ENCODE peak calls at places on chromosomes 3 and 15, in ten cellular contexts. One of them, this sample, is unnamed.

GRCh38 chr15:74792227-74793016 is 10.5 kb downstream of the CSK start:
- DNase-seq in hippocampal formation: no peak
- DNase-seq in stimulated activated CD4-positive, alpha-beta T cell treated with anti-CD3 and anti-CD28 coated beads, Interleukin-4, amount 100 ng/mL, for 4 hours: no peak
- DNase-seq in RCC 7860: no peak
- DNase-seq in substantia nigra: no peak
- DNase-seq in lung: no peak
- DNase-seq in KBM-7: no peak
- DNase-seq in GOT3: no peak
- DNase-seq in NCI-H345: no peak
- DNase-seq in glutamatergic neuron: no peak
- DNase-seq in this sample: no peak

GRCh38 chr3:99776516-99777209 is 41.0 kb upstream of the CMSS1 start:
- DNase-seq in lung: no peak
- DNase-seq in hippocampal formation: no peak
- DNase-seq in glutamatergic neuron: no peak
- DNase-seq in NCI-H345: no peak
- DNase-seq in RCC 7860: peak
- DNase-seq in substantia nigra: no peak
- DNase-seq in GOT3: no peak
- DNase-seq in KBM-7: no peak
- DNase-seq in stimulated activated CD4-positive, alpha-beta T cell treated with anti-CD3 and anti-CD28 coated beads, Interleukin-4, amount 100 ng/mL, for 4 hours: no peak
- DNase-seq in this sample: peak

GRCh38 chr3:156751461-156752025 is 74.6 kb upstream of the LEKR1 start:
- DNase-seq in stimulated activated CD4-positive, alpha-beta T cell treated with anti-CD3 and anti-CD28 coated beads, Interleukin-4, amount 100 ng/mL, for 4 hours: no peak
- DNase-seq in GOT3: peak
- DNase-seq in glutamatergic neuron: peak
- DNase-seq in KBM-7: peak
- DNase-seq in substantia nigra: no peak
- DNase-seq in hippocampal formation: no peak
- DNase-seq in RCC 7860: no peak
- DNase-seq in lung: no peak
- DNase-seq in NCI-H345: no peak
- DNase-seq in this sample: peak

GRCh38 chr15:28918141-28918983 is 32.6 kb downstream of the APBA2 start:
- DNase-seq in substantia nigra: no peak
- DNase-seq in stimulated activated CD4-positive, alpha-beta T cell treated with anti-CD3 and anti-CD28 coated beads, Interleukin-4, amount 100 ng/mL, for 4 hours: no peak
- DNase-seq in glutamatergic neuron: peak
- DNase-seq in lung: no peak
- DNase-seq in GOT3: no peak
- DNase-seq in NCI-H345: peak
- DNase-seq in KBM-7: no peak
- DNase-seq in RCC 7860: no peak
- DNase-seq in hippocampal formation: no peak
- DNase-seq in this sample: no peak

GRCh38 chr3:32175607-32176197 is 62.8 kb upstream of the CMTM8 start:
- DNase-seq in RCC 7860: peak
- DNase-seq in KBM-7: peak
- DNase-seq in stimulated activated CD4-positive, alpha-beta T cell treated with anti-CD3 and anti-CD28 coated beads, Interleukin-4, amount 100 ng/mL, for 4 hours: peak
- DNase-seq in glutamatergic neuron: peak
- DNase-seq in NCI-H345: peak
- DNase-seq in lung: no peak
- DNase-seq in hippocampal formation: peak
- DNase-seq in substantia nigra: no peak
- DNase-seq in GOT3: no peak
- DNase-seq in this sample: peak

GRCh38 chr15:51970132-51970817 is 1.3 kb downstream of the LEO1 start:
- DNase-seq in stimulated activated CD4-positive, alpha-beta T cell treated with anti-CD3 and anti-CD28 coated beads, Interleukin-4, amount 100 ng/mL, for 4 hours: no peak
- DNase-seq in hippocampal formation: no peak
- DNase-seq in glutamatergic neuron: no peak
- DNase-seq in lung: no peak
- DNase-seq in KBM-7: no peak
- DNase-seq in GOT3: no peak
- DNase-seq in substantia nigra: no peak
- DNase-seq in NCI-H345: no peak
- DNase-seq in RCC 7860: no peak
- DNase-seq in this sample: no peak

GRCh38 chr3:195207731-195208130 is 63.2 kb downstream of the XXYLT1 start:
- DNase-seq in hippocampal formation: no peak
- DNase-seq in lung: no peak
- DNase-seq in substantia nigra: no peak
- DNase-seq in glutamatergic neuron: no peak
- DNase-seq in stimulated activated CD4-positive, alpha-beta T cell treated with anti-CD3 and anti-CD28 coated beads, Interleukin-4, amount 100 ng/mL, for 4 hours: no peak
- DNase-seq in RCC 7860: no peak
- DNase-seq in KBM-7: no peak
- DNase-seq in GOT3: no peak
- DNase-seq in NCI-H345: no peak
- DNase-seq in this sample: no peak

GRCh38 chr3:71602256-71602655 is 18.7 kb upstream of the FOXP1 start:
- DNase-seq in GOT3: no peak
- DNase-seq in stimulated activated CD4-positive, alpha-beta T cell treated with anti-CD3 and anti-CD28 coated beads, Interleukin-4, amount 100 ng/mL, for 4 hours: no peak
- DNase-seq in RCC 7860: peak
- DNase-seq in lung: no peak
- DNase-seq in NCI-H345: no peak
- DNase-seq in substantia nigra: no peak
- DNase-seq in KBM-7: no peak
- DNase-seq in glutamatergic neuron: no peak
- DNase-seq in hippocampal formation: no peak
- DNase-seq in this sample: no peak

GRCh38 chr3:123119802-123120201 is 53.0 kb downstream of the PDIA5 start:
- DNase-seq in GOT3: no peak
- DNase-seq in lung: no peak
- DNase-seq in glutamatergic neuron: peak
- DNase-seq in substantia nigra: no peak
- DNase-seq in KBM-7: no peak
- DNase-seq in hippocampal formation: no peak
- DNase-seq in stimulated activated CD4-positive, alpha-beta T cell treated with anti-CD3 and anti-CD28 coated beads, Interleukin-4, amount 100 ng/mL, for 4 hours: no peak
- DNase-seq in RCC 7860: no peak
- DNase-seq in NCI-H345: no peak
- DNase-seq in this sample: no peak

GRCh38 chr15:45637552-45638033 is 2.8 kb downstream of the SQOR start:
- DNase-seq in GOT3: no peak
- DNase-seq in KBM-7: peak
- DNase-seq in stimulated activated CD4-positive, alpha-beta T cell treated with anti-CD3 and anti-CD28 coated beads, Interleukin-4, amount 100 ng/mL, for 4 hours: peak
- DNase-seq in hippocampal formation: peak
- DNase-seq in NCI-H345: no peak
- DNase-seq in glutamatergic neuron: no peak
- DNase-seq in substantia nigra: no peak
- DNase-seq in RCC 7860: peak
- DNase-seq in lung: peak
- DNase-seq in this sample: peak

GRCh38 chr3:2568073-2568671 is 469.5 kb downstream of the CNTN4 start:
- DNase-seq in GOT3: no peak
- DNase-seq in RCC 7860: no peak
- DNase-seq in stimulated activated CD4-positive, alpha-beta T cell treated with anti-CD3 and anti-CD28 coated beads, Interleukin-4, amount 100 ng/mL, for 4 hours: no peak
- DNase-seq in substantia nigra: no peak
- DNase-seq in KBM-7: no peak
- DNase-seq in lung: no peak
- DNase-seq in glutamatergic neuron: no peak
- DNase-seq in hippocampal formation: no peak
- DNase-seq in NCI-H345: no peak
- DNase-seq in this sample: no peak

GRCh38 chr15:79170256-79170664 is 79.7 kb upstream of the RASGRF1 start:
- DNase-seq in KBM-7: no peak
- DNase-seq in GOT3: no peak
- DNase-seq in hippocampal formation: no peak
- DNase-seq in RCC 7860: peak
- DNase-seq in glutamatergic neuron: no peak
- DNase-seq in stimulated activated CD4-positive, alpha-beta T cell treated with anti-CD3 and anti-CD28 coated beads, Interleukin-4, amount 100 ng/mL, for 4 hours: no peak
- DNase-seq in NCI-H345: no peak
- DNase-seq in lung: no peak
- DNase-seq in substantia nigra: no peak
- DNase-seq in this sample: no peak

GRCh38 chr15:79769933-79770332 is 126.9 kb downstream of the MTHFS start:
- DNase-seq in glutamatergic neuron: no peak
- DNase-seq in hippocampal formation: no peak
- DNase-seq in NCI-H345: no peak
- DNase-seq in RCC 7860: no peak
- DNase-seq in substantia nigra: no peak
- DNase-seq in KBM-7: no peak
- DNase-seq in stimulated activated CD4-positive, alpha-beta T cell treated with anti-CD3 and anti-CD28 coated beads, Interleukin-4, amount 100 ng/mL, for 4 hours: no peak
- DNase-seq in lung: no peak
- DNase-seq in GOT3: no peak
- DNase-seq in this sample: no peak

GRCh38 chr15:73910904-73911303 is 15.4 kb upstream of the LOXL1 start:
- DNase-seq in RCC 7860: no peak
- DNase-seq in glutamatergic neuron: no peak
- DNase-seq in lung: no peak
- DNase-seq in hippocampal formation: no peak
- DNase-seq in substantia nigra: no peak
- DNase-seq in GOT3: no peak
- DNase-seq in NCI-H345: no peak
- DNase-seq in KBM-7: no peak
- DNase-seq in stimulated activated CD4-positive, alpha-beta T cell treated with anti-CD3 and anti-CD28 coated beads, Interleukin-4, amount 100 ng/mL, for 4 hours: no peak
- DNase-seq in this sample: no peak

GRCh38 chr3:116263842-116264545 is 181.3 kb downstream of the LSAMP start:
- DNase-seq in lung: no peak
- DNase-seq in RCC 7860: no peak
- DNase-seq in substantia nigra: no peak
- DNase-seq in GOT3: no peak
- DNase-seq in stimulated activated CD4-positive, alpha-beta T cell treated with anti-CD3 and anti-CD28 coated beads, Interleukin-4, amount 100 ng/mL, for 4 hours: no peak
- DNase-seq in KBM-7: no peak
- DNase-seq in hippocampal formation: no peak
- DNase-seq in NCI-H345: no peak
- DNase-seq in glutamatergic neuron: no peak
- DNase-seq in this sample: peak

GRCh38 chr3:139974809-139975425 is 39.9 kb downstream of the CLSTN2 start:
- DNase-seq in KBM-7: no peak
- DNase-seq in lung: no peak
- DNase-seq in glutamatergic neuron: no peak
- DNase-seq in NCI-H345: no peak
- DNase-seq in RCC 7860: no peak
- DNase-seq in GOT3: no peak
- DNase-seq in substantia nigra: no peak
- DNase-seq in stimulated activated CD4-positive, alpha-beta T cell treated with anti-CD3 and anti-CD28 coated beads, Interleukin-4, amount 100 ng/mL, for 4 hours: no peak
- DNase-seq in hippocampal formation: no peak
- DNase-seq in this sample: no peak

GRCh38 chr3:71987828-71988227 is 202.9 kb upstream of the PROK2 start:
- DNase-seq in substantia nigra: no peak
- DNase-seq in GOT3: no peak
- DNase-seq in lung: no peak
- DNase-seq in stimulated activated CD4-positive, alpha-beta T cell treated with anti-CD3 and anti-CD28 coated beads, Interleukin-4, amount 100 ng/mL, for 4 hours: no peak
- DNase-seq in RCC 7860: no peak
- DNase-seq in hippocampal formation: no peak
- DNase-seq in KBM-7: peak
- DNase-seq in glutamatergic neuron: no peak
- DNase-seq in NCI-H345: no peak
- DNase-seq in this sample: peak

GRCh38 chr3:52325686-52326085 is 9.6 kb downstream of the DNAH1 start:
- DNase-seq in lung: no peak
- DNase-seq in RCC 7860: no peak
- DNase-seq in stimulated activated CD4-positive, alpha-beta T cell treated with anti-CD3 and anti-CD28 coated beads, Interleukin-4, amount 100 ng/mL, for 4 hours: no peak
- DNase-seq in glutamatergic neuron: no peak
- DNase-seq in GOT3: no peak
- DNase-seq in hippocampal formation: no peak
- DNase-seq in NCI-H345: no peak
- DNase-seq in substantia nigra: no peak
- DNase-seq in KBM-7: no peak
- DNase-seq in this sample: no peak

GRCh38 chr3:123920383-123920782 is 36.3 kb upstream of the MYLK start:
- DNase-seq in glutamatergic neuron: no peak
- DNase-seq in KBM-7: no peak
- DNase-seq in substantia nigra: no peak
- DNase-seq in GOT3: no peak
- DNase-seq in hippocampal formation: no peak
- DNase-seq in RCC 7860: no peak
- DNase-seq in NCI-H345: no peak
- DNase-seq in stimulated activated CD4-positive, alpha-beta T cell treated with anti-CD3 and anti-CD28 coated beads, Interleukin-4, amount 100 ng/mL, for 4 hours: no peak
- DNase-seq in lung: no peak
- DNase-seq in this sample: no peak

GRCh38 chr15:91908401-91908800 is 54.9 kb downstream of the SLCO3A1 start:
- DNase-seq in glutamatergic neuron: no peak
- DNase-seq in NCI-H345: no peak
- DNase-seq in stimulated activated CD4-positive, alpha-beta T cell treated with anti-CD3 and anti-CD28 coated beads, Interleukin-4, amount 100 ng/mL, for 4 hours: no peak
- DNase-seq in GOT3: no peak
- DNase-seq in hippocampal formation: no peak
- DNase-seq in substantia nigra: no peak
- DNase-seq in KBM-7: no peak
- DNase-seq in RCC 7860: peak
- DNase-seq in lung: no peak
- DNase-seq in this sample: peak

GRCh38 chr15:27660676-27661075 is 438.4 kb downstream of the OCA2 start:
- DNase-seq in glutamatergic neuron: no peak
- DNase-seq in stimulated activated CD4-positive, alpha-beta T cell treated with anti-CD3 and anti-CD28 coated beads, Interleukin-4, amount 100 ng/mL, for 4 hours: no peak
- DNase-seq in KBM-7: no peak
- DNase-seq in substantia nigra: no peak
- DNase-seq in RCC 7860: no peak
- DNase-seq in lung: no peak
- DNase-seq in GOT3: no peak
- DNase-seq in hippocampal formation: no peak
- DNase-seq in NCI-H345: no peak
- DNase-seq in this sample: peak

GRCh38 chr3:38210141-38210757 is 44.9 kb downstream of the OXSR1 start:
- DNase-seq in stimulated activated CD4-positive, alpha-beta T cell treated with anti-CD3 and anti-CD28 coated beads, Interleukin-4, amount 100 ng/mL, for 4 hours: no peak
- DNase-seq in KBM-7: no peak
- DNase-seq in substantia nigra: no peak
- DNase-seq in GOT3: no peak
- DNase-seq in NCI-H345: no peak
- DNase-seq in glutamatergic neuron: no peak
- DNase-seq in RCC 7860: no peak
- DNase-seq in hippocampal formation: no peak
- DNase-seq in lung: no peak
- DNase-seq in this sample: no peak

GRCh38 chr15:89724621-89725020 is 26.4 kb downstream of the MESP1 start:
- DNase-seq in substantia nigra: no peak
- DNase-seq in glutamatergic neuron: no peak
- DNase-seq in GOT3: no peak
- DNase-seq in RCC 7860: no peak
- DNase-seq in lung: no peak
- DNase-seq in NCI-H345: no peak
- DNase-seq in stimulated activated CD4-positive, alpha-beta T cell treated with anti-CD3 and anti-CD28 coated beads, Interleukin-4, amount 100 ng/mL, for 4 hours: no peak
- DNase-seq in hippocampal formation: no peak
- DNase-seq in KBM-7: no peak
- DNase-seq in this sample: no peak

GRCh38 chr3:196985954-196986885 is 17.6 kb upstream of the PIGZ start:
- DNase-seq in NCI-H345: no peak
- DNase-seq in GOT3: no peak
- DNase-seq in lung: no peak
- DNase-seq in RCC 7860: no peak
- DNase-seq in KBM-7: no peak
- DNase-seq in stimulated activated CD4-positive, alpha-beta T cell treated with anti-CD3 and anti-CD28 coated beads, Interleukin-4, amount 100 ng/mL, for 4 hours: no peak
- DNase-seq in glutamatergic neuron: no peak
- DNase-seq in hippocampal formation: no peak
- DNase-seq in substantia nigra: no peak
- DNase-seq in this sample: no peak

GRCh38 chr3:46898321-46899150 is 21.0 kb downstream of the PTH1R start:
- DNase-seq in KBM-7: no peak
- DNase-seq in NCI-H345: no peak
- DNase-seq in stimulated activated CD4-positive, alpha-beta T cell treated with anti-CD3 and anti-CD28 coated beads, Interleukin-4, amount 100 ng/mL, for 4 hours: no peak
- DNase-seq in RCC 7860: no peak
- DNase-seq in substantia nigra: no peak
- DNase-seq in glutamatergic neuron: peak
- DNase-seq in GOT3: no peak
- DNase-seq in lung: no peak
- DNase-seq in hippocampal formation: no peak
- DNase-seq in this sample: no peak

GRCh38 chr3:43870110-43870509 is 179.4 kb downstream of the ABHD5 start:
- DNase-seq in RCC 7860: peak
- DNase-seq in lung: no peak
- DNase-seq in substantia nigra: no peak
- DNase-seq in glutamatergic neuron: no peak
- DNase-seq in NCI-H345: no peak
- DNase-seq in stimulated activated CD4-positive, alpha-beta T cell treated with anti-CD3 and anti-CD28 coated beads, Interleukin-4, amount 100 ng/mL, for 4 hours: no peak
- DNase-seq in GOT3: no peak
- DNase-seq in KBM-7: no peak
- DNase-seq in hippocampal formation: peak
- DNase-seq in this sample: peak

GRCh38 chr15:70241561-70242320 is 144.0 kb upstream of the TLE3 start:
- DNase-seq in glutamatergic neuron: no peak
- DNase-seq in hippocampal formation: no peak
- DNase-seq in RCC 7860: no peak
- DNase-seq in lung: no peak
- DNase-seq in substantia nigra: no peak
- DNase-seq in NCI-H345: no peak
- DNase-seq in KBM-7: no peak
- DNase-seq in stimulated activated CD4-positive, alpha-beta T cell treated with anti-CD3 and anti-CD28 coated beads, Interleukin-4, amount 100 ng/mL, for 4 hours: no peak
- DNase-seq in GOT3: no peak
- DNase-seq in this sample: no peak

GRCh38 chr15:49137861-49138260 is 17.5 kb downstream of the COPS2 start:
- DNase-seq in stimulated activated CD4-positive, alpha-beta T cell treated with anti-CD3 and anti-CD28 coated beads, Interleukin-4, amount 100 ng/mL, for 4 hours: no peak
- DNase-seq in hippocampal formation: no peak
- DNase-seq in RCC 7860: no peak
- DNase-seq in lung: no peak
- DNase-seq in GOT3: no peak
- DNase-seq in KBM-7: no peak
- DNase-seq in substantia nigra: no peak
- DNase-seq in NCI-H345: no peak
- DNase-seq in glutamatergic neuron: no peak
- DNase-seq in this sample: peak